ENCODE peak calls at places on chromosomes 1 and 21, in eight cellular contexts. J is anterior cingulate cortex, D is erythroblast, G is amygdala, K is posterior cingulate gyrus, M is GM04504, L is lung, A is AG08395. O is an unnamed sample.

GRCh38 chr1:235724716-235725115 is 75.1 kb upstream of the GNG4 start:
- DNase-seq in J (no peak), D (no peak), G (no peak), K (no peak), M (no peak), L (no peak), A (no peak), O (no peak)

GRCh38 chr1:19441048-19441447 is 44.3 kb downstream of the CAPZB start:
- DNase-seq in J (peak), D (no peak), G (peak), K (no peak), M (no peak), L (no peak), A (no peak), O (no peak)

GRCh38 chr1:97094257-97094972 is 372.8 kb downstream of the PTBP2 start:
- DNase-seq in J (no peak), D (no peak), G (no peak), K (no peak), M (peak), L (no peak), A (peak), O (no peak)

GRCh38 chr1:11023201-11023600 is 10.7 kb downstream of the TARDBP start:
- DNase-seq in J (no peak), D (no peak), G (no peak), K (no peak), M (no peak), L (no peak), A (no peak), O (no peak)

GRCh38 chr1:151832318-151832984 is 849 bp upstream of the RORC start:
- DNase-seq in J (peak), D (no peak), G (peak), K (no peak), M (peak), L (peak), A (peak), O (peak)

GRCh38 chr21:46071082-46071481 is 26.8 kb upstream of the COL6A2 start:
- DNase-seq in J (no peak), D (no peak), G (no peak), K (no peak), M (no peak), L (no peak), A (no peak), O (no peak)

GRCh38 chr1:9249534-9250335 is 15.2 kb downstream of the H6PD start:
- DNase-seq in J (no peak), D (peak), G (peak), K (no peak), M (no peak), L (peak), A (peak), O (no peak)

GRCh38 chr1:8364528-8365442 is 46.9 kb downstream of the SLC45A1 start:
- DNase-seq in J (no peak), D (no peak), G (no peak), K (no peak), M (no peak), L (peak), A (no peak), O (no peak)

GRCh38 chr21:34916446-34916845 is 132.7 kb downstream of the RUNX1 start:
- DNase-seq in J (no peak), D (no peak), G (no peak), K (no peak), M (peak), L (no peak), A (peak), O (no peak)

GRCh38 chr1:209249785-209250441 is 333.6 kb upstream of the CAMK1G start:
- DNase-seq in J (no peak), D (no peak), G (no peak), K (no peak), M (no peak), L (no peak), A (no peak), O (no peak)

GRCh38 chr1:156148236-156148635 is 5.1 kb upstream of the SEMA4A start:
- DNase-seq in J (no peak), D (no peak), G (no peak), K (no peak), M (no peak), L (no peak), A (no peak), O (peak)

GRCh38 chr1:182084487-182085316 is 23.2 kb upstream of the ZNF648 start:
- DNase-seq in J (peak), D (peak), G (peak), K (peak), M (peak), L (peak), A (peak), O (peak)